ENCODE peak calls at places on chromosomes 1 and 21, in eight cellular contexts. J is GM12865; B is neural progenitor cell; C is fibroblast of lung; Q is adrenal gland; K is AG04450; N is CD4-positive, alpha-beta T cell; Y is left ventricle myocardium inferior. U is an unnamed sample.

GRCh38 chr1:156623946-156624813 is 5.0 kb downstream of the HAPLN2 start:
- DNase-seq in K (no peak), Y (peak; percentile 60), N (no peak), B (peak; percentile 89), J (peak; percentile 44), Q (peak; percentile 42), C (peak; percentile 28), U (peak; percentile 55)

GRCh38 chr1:119827010-119827409 is 15.8 kb upstream of the REG4 start:
- DNase-seq in Q (no peak), K (no peak), J (peak; percentile 6), C (no peak), B (peak; percentile 23), Y (no peak), N (no peak), U (peak; percentile 36)

GRCh38 chr1:6491480-6491962 is at the start of gene PLEKHG5:
- DNase-seq in J (no peak), B (no peak), C (peak; percentile 93), K (no peak), Q (no peak), Y (no peak), N (no peak), U (peak; percentile 90)

GRCh38 chr1:161185282-161185682 is 8.0 kb upstream of the B4GALT3 start:
- DNase-seq in J (peak; percentile 97), Y (peak; percentile 78), Q (peak; percentile 64), B (no peak), N (peak; percentile 82), C (peak; percentile 59), K (no peak), U (peak; percentile 33)

GRCh38 chr21:22020221-22020620 is 1022.0 kb downstream of the NCAM2 start:
- DNase-seq in Q (no peak), K (no peak), Y (no peak), B (peak; percentile 50), J (no peak), N (no peak), C (no peak), U (no peak)

GRCh38 chr21:14210738-14211137 is at the start of gene LIPI:
- DNase-seq in Y (no peak), B (no peak), N (no peak), C (no peak), Q (no peak), K (no peak), J (no peak), U (no peak)

GRCh38 chr1:167121375-167122120 is 27.7 kb downstream of the STYXL2 start:
- DNase-seq in C (peak; percentile 50), Q (peak; percentile 28), J (no peak), Y (no peak), K (no peak), N (peak; percentile 30), B (peak; percentile 67), U (peak; percentile 37)

GRCh38 chr1:6625579-6626149 is 996 bp downstream of the THAP3 start:
- DNase-seq in K (no peak), C (peak; percentile 54), B (no peak), Q (no peak), N (no peak), Y (no peak), J (peak; percentile 36), U (peak; percentile 32)

GRCh38 chr1:81498370-81499184 is 302.2 kb upstream of the ADGRL2 start:
- DNase-seq in Y (no peak), Q (no peak), J (no peak), B (no peak), K (no peak), C (no peak), N (no peak), U (no peak)

GRCh38 chr1:197469620-197470210 is 201.7 kb downstream of the CRB1 start:
- DNase-seq in J (no peak), B (no peak), Y (no peak), C (no peak), K (no peak), Q (no peak), N (no peak), U (no peak)
- TF ChIP-seq CTCF in J (no peak), B (no peak), Y (no peak), C (no peak), K (no peak), Q (no peak), N (no peak), U (no peak)

GRCh38 chr1:152182431-152182830 is 23.4 kb upstream of the RPTN start:
- DNase-seq in N (no peak), B (no peak), K (no peak), J (peak; percentile 24), Q (no peak), C (peak; percentile 35), Y (no peak), U (peak; percentile 80)
- TF ChIP-seq CTCF in N (no peak), B (peak; percentile 20), K (peak; percentile 11), J (peak; percentile 47), Q (peak; percentile 32), C (peak; percentile 26), Y (peak; percentile 52), U (peak; percentile 94)

DNA sequence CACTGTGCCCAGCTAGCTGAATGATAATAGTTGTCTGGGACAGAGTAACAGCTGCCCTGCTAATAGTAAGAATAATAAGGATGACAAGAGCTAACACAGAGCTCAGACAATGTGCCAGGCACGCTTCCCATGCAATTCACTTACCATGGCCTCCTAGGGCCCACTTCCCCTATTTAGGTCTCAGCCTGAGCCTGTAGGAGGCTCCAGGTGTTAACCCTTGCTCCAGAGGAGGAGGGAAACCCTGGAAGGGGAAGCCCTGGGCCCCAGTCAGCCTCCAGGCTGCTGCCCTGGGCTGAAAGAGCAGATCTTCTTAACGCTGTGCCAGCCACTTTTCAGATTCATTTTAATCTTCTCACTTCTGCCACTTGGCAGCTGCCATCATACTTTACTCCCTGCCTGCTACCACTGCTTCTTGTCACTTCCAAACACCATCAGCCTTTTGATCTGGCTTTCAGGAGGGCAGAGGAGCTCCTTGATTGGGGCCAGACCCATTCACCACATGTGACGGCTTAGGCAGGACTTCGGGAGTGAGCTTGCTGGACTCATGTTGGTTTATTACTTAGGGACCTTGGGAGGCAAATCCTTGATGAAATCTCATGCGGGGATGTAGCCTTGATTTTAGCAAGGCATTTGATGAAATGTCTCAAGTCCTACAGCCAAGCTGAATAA is 66.7 kb upstream of the PARP1 start:
- DNase-seq in J (no peak), Q (no peak), B (peak; percentile 18), Y (no peak), N (no peak), C (no peak), K (no peak), U (no peak)
- TF ChIP-seq CTCF in J (no peak), Q (no peak), B (no peak), Y (no peak), N (no peak), C (no peak), K (no peak), U (no peak)

DNA sequence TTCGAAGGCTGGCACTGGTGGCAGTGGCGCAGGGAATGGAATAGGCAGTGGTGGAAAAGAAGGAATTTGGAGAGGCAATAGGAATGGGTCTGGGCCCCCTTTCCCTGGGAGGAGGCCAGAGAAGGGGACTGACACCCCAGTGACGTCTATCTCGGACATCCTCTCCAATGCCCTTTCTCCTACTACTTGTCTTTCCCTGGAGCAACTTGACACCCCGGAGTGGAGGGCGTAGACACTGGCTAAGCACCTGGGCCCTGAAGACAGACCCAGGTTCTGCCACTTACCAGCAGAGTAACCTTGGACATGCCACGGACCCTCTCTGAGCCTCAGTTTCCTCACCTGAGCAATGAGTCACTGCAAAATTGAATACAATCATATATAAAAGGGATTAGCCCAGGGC is 86.8 kb downstream of the CAMK2N1 start:
- DNase-seq in B (no peak), N (no peak), J (no peak), K (no peak), C (no peak), Y (no peak), Q (no peak), U (no peak)
- TF ChIP-seq CTCF in B (no peak), N (no peak), J (no peak), K (no peak), C (no peak), Y (no peak), Q (no peak), U (no peak)

GRCh38 chr21:42858185-42858847 is 21.0 kb downstream of the WDR4 start:
- DNase-seq in C (no peak), K (no peak), J (no peak), Q (no peak), N (no peak), Y (no peak), B (no peak), U (no peak)

GRCh38 chr21:42855937-42856335 is 23.4 kb downstream of the WDR4 start:
- DNase-seq in N (no peak), Q (no peak), K (no peak), Y (no peak), C (no peak), J (no peak), B (no peak), U (no peak)

GRCh38 chr21:42855143-42855936 is 24.0 kb downstream of the WDR4 start:
- DNase-seq in K (no peak), B (no peak), Y (no peak), Q (no peak), N (no peak), J (no peak), C (no peak), U (no peak)

GRCh38 chr21:42858957-42859890 is 20.1 kb downstream of the WDR4 start:
- DNase-seq in C (no peak), Y (no peak), N (no peak), J (no peak), Q (no peak), B (no peak), K (no peak), U (no peak)

GRCh38 chr21:42857216-42857615 is 22.1 kb downstream of the WDR4 start:
- DNase-seq in N (no peak), K (no peak), J (no peak), Q (no peak), C (no peak), Y (no peak), B (no peak), U (no peak)
- TF ChIP-seq CTCF in N (no peak), K (no peak), J (no peak), Q (no peak), C (no peak), Y (no peak), B (no peak), U (no peak)

DNA sequence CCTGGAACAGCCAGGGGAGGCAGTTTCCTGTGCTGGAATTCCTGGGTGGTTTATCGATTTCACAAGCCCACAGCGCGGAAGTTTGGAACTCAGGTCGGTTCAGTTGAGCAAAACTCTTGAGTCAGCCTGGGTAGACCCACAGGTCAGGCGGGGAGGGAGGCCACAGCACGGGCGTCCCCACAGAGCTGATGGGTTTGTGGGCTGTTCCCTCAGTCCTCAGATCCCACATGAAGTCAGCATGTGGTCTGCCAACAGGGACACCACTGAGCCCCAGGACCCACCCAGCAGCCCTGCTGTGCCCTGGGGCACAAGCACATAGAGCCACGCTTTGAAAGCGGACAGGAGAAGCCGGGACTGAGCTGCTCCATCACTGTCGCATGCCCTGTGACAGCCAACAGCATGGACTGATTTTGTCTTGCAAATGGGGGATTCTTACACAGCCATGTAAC is 17.4 kb downstream of the BMP8A start:
- DNase-seq in N (no peak), Y (no peak), K (no peak), C (peak; percentile 47), B (no peak), J (no peak), Q (no peak), U (peak; percentile 55)
- TF ChIP-seq CTCF in N (no peak), Y (no peak), K (no peak), C (no peak), B (no peak), J (no peak), Q (no peak), U (no peak)

GRCh38 chr1:231604276-231604621 is 22.3 kb upstream of the DISC1 start:
- DNase-seq in Q (no peak), N (no peak), C (no peak), B (no peak), Y (no peak), J (no peak), K (no peak), U (no peak)
- TF ChIP-seq CTCF in Q (no peak), N (peak; percentile 39), C (no peak), B (no peak), Y (peak; percentile 4), J (no peak), K (no peak), U (no peak)

U was measured in MCF 10A.